ENCODE peak calls at places on chromosomes 7 and 10, in four cellular contexts. A, C, O and N are unnamed samples.

GRCh38 chr10:99484626-99485581 is 47.8 kb upstream of the NKX2-3 start:
- DNase-seq in C (no peak), A (no peak), O (no peak), N (no peak)

GRCh38 chr7:28091190-28091589 is 89.4 kb downstream of the JAZF1 start:
- DNase-seq in O (no peak), C (no peak), A (no peak), N (no peak)

GRCh38 chr10:878333-878753 is 53.2 kb downstream of the LARP4B start:
- DNase-seq in A (no peak), O (no peak), C (no peak), N (no peak)

GRCh38 chr10:79502561-79503309 is 9.6 kb upstream of the EIF5AL1 start:
- DNase-seq in C (no peak), A (no peak), O (peak), N (no peak)

GRCh38 chr7:47244692-47245091 is 337.2 kb downstream of the TNS3 start:
- DNase-seq in A (no peak), O (no peak), C (no peak), N (no peak)

GRCh38 chr10:113585949-113586348 is 33.1 kb downstream of the HABP2 start:
- DNase-seq in O (no peak), C (no peak), A (no peak), N (no peak)

GRCh38 chr10:79196470-79197461 is 128.0 kb downstream of the ZMIZ1 start:
- DNase-seq in A (no peak), C (no peak), O (peak), N (peak)

GRCh38 chr7:79548616-79549206 is 95.2 kb upstream of the MAGI2 start:
- DNase-seq in C (no peak), O (no peak), A (no peak), N (no peak)

GRCh38 chr7:2651336-2651735 is 19.6 kb downstream of the TTYH3 start:
- DNase-seq in O (no peak), A (no peak), C (no peak), N (no peak)

GRCh38 chr7:136523581-136523980 is 344.9 kb upstream of the CHRM2 start:
- DNase-seq in C (no peak), A (no peak), O (no peak), N (no peak)

GRCh38 chr7:134885967-134886352 is 100.3 kb upstream of the AGBL3 start:
- DNase-seq in A (no peak), O (no peak), C (no peak), N (no peak)

GRCh38 chr10:34102237-34102673 is 712.8 kb downstream of the PARD3 start:
- DNase-seq in O (peak), C (no peak), A (no peak), N (no peak)

GRCh38 chr10:10508241-10508640 is 509.4 kb upstream of the CELF2 start:
- DNase-seq in A (no peak), O (no peak), C (no peak), N (no peak)

GRCh38 chr10:12097791-12098190 is 29.0 kb downstream of the DHTKD1 start:
- DNase-seq in A (no peak), O (no peak), C (no peak), N (no peak)

GRCh38 chr7:138738551-138739335 is 37.6 kb upstream of the SVOPL start:
- DNase-seq in A (peak), O (peak), C (peak), N (peak)

GRCh38 chr10:123455861-123456260 is 210.3 kb upstream of the GPR26 start:
- DNase-seq in O (no peak), A (no peak), C (no peak), N (no peak)

GRCh38 chr10:125084191-125085186 is 75.9 kb downstream of the CTBP2 start:
- DNase-seq in O (peak), A (peak), C (no peak), N (peak)

GRCh38 chr10:94010116-94010515 is 16.4 kb downstream of the PLCE1 start:
- DNase-seq in C (no peak), O (no peak), A (no peak), N (no peak)

GRCh38 chr10:80195046-80195574 is 10.2 kb downstream of the ANXA11 start:
- DNase-seq in O (no peak), C (no peak), A (no peak), N (no peak)

GRCh38 chr7:55588976-55589604 is 16.8 kb upstream of the VOPP1 start:
- DNase-seq in A (no peak), C (no peak), O (no peak), N (no peak)

GRCh38 chr10:88372881-88373592 is 210.1 kb downstream of the RNLS start:
- DNase-seq in O (no peak), A (no peak), C (no peak), N (no peak)

GRCh38 chr7:121475806-121476205 is 79.7 kb upstream of the FAM3C start:
- DNase-seq in A (no peak), C (no peak), O (no peak), N (no peak)
- TF ChIP-seq REST in A (no peak), C (no peak), O (no peak), N (no peak)

DNA sequence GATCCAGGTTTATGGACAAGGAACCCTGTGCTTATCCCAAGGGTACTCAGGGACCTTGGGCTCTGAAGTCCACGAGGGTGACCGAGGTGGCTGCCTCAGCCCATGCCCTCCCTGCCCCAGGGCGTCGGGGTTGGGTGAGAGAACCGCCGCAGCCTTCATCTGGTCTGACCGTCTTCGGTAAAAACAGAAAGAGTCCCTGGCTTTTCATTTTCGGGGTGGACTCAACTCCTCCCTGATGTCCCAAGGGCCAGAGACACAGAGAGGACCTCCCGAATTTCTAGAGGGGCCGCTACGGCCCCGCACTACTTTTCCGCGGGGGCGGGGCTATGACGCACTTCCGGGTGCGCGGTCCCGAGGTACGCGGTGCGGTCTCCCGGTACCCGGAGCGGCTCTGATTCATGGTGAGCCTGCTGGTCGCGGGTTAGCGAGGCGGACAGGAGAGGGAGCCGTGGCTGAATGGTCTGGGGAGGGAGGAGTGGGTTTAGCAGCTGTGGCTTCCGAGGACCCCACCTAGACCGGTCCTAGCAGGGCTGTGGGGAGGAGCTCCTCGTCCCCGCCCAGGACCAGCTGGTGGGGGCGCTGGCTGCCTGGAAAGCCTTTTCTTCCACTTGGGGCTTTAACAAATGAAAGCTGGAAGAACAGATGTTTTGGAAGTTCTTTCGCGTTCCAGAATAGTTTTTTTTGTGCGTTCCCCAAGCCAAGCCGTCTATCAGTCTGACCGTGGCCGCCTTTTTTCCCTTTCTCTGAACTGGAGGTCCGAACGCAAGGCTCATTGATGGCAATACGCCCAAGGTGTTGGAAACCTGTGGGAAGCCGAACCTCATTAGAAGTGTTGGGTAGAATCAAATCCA is at the start of gene ZSCAN21:
- DNase-seq in C (peak), A (peak), O (peak), N (peak)
- TF ChIP-seq REST in C (peak), A (no peak), O (no peak), N (no peak)

DNA sequence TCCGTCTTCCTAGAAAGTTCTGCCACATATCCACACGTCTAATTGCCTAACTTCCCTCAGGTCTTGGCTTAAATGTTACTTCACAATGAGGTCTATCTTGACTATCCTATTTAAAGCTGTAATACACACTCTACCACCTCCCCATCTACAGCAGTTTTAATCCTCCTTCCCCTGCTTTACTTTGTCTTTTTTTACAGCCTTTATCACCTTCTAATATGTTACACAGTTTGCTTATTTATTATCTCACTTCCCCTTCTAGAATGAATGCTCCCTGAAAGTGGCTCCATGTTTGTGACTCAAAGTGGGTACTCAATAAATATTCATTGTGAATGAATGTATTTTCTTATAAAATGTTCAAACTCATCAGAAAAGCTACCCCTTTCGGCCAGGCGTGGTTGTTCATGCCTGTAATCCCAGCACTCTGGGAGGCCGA is 13.6 kb upstream of the MICU1 start:
- DNase-seq in C (no peak), A (no peak), O (no peak), N (no peak)
- TF ChIP-seq REST in C (no peak), A (no peak), O (no peak), N (no peak)

GRCh38 chr7:140028311-140028710 is 34.4 kb downstream of the PARP12 start:
- DNase-seq in A (no peak), O (no peak), C (no peak), N (no peak)

GRCh38 chr7:140027866-140028265 is 34.9 kb downstream of the PARP12 start:
- DNase-seq in O (no peak), A (no peak), C (no peak), N (no peak)

GRCh38 chr7:140026935-140027334 is 35.8 kb downstream of the PARP12 start:
- DNase-seq in A (no peak), C (no peak), O (no peak), N (no peak)

GRCh38 chr7:140031364-140031763 is 31.4 kb downstream of the PARP12 start:
- DNase-seq in O (peak), A (no peak), C (no peak), N (no peak)

GRCh38 chr7:140029072-140029471 is 33.7 kb downstream of the PARP12 start:
- DNase-seq in O (no peak), A (no peak), C (no peak), N (no peak)
- TF ChIP-seq REST in O (no peak), A (no peak), C (no peak), N (no peak)